ENCODE peak calls at places on chromosomes 1 and 21, in four cellular contexts. G, W, E and S are unnamed samples.

GRCh38 chr1:225813250-225813964 is 3.5 kb downstream of the EPHX1 start:
- DNase-seq in G (peak), W (peak), E (no peak), S (peak)

GRCh38 chr1:10537082-10537766 is 62.5 kb downstream of the PEX14 start:
- DNase-seq in G (no peak), W (no peak), E (no peak), S (no peak)

GRCh38 chr21:36946949-36947371 is 19.5 kb downstream of the HLCS start:
- DNase-seq in G (no peak), W (no peak), E (no peak), S (no peak)

GRCh38 chr1:7991504-7992440 is 30.3 kb downstream of the PARK7 start:
- DNase-seq in G (no peak), W (no peak), E (no peak), S (no peak)

GRCh38 chr1:115958866-115959265 is 17.4 kb upstream of the SLC22A15 start:
- DNase-seq in G (no peak), W (no peak), E (no peak), S (no peak)

GRCh38 chr1:153816283-153816904 is 41.2 kb downstream of the SLC27A3 start:
- DNase-seq in G (no peak), W (no peak), E (no peak), S (no peak)

GRCh38 chr1:202286622-202287097 is 55.1 kb downstream of the UBE2T start:
- DNase-seq in G (no peak), W (no peak), E (no peak), S (peak)

GRCh38 chr1:66261370-66261769 is 272.6 kb upstream of the SGIP1 start:
- DNase-seq in G (no peak), W (no peak), E (no peak), S (no peak)

GRCh38 chr1:41572224-41572623 is 87.7 kb upstream of the EDN2 start:
- DNase-seq in G (no peak), W (no peak), E (no peak), S (no peak)

GRCh38 chr1:25550683-25551310 is 7.4 kb downstream of the LDLRAP1 start:
- DNase-seq in G (no peak), W (no peak), E (no peak), S (peak)

GRCh38 chr1:240086726-240087125 is 5.0 kb upstream of the FMN2 start:
- DNase-seq in G (no peak), W (no peak), E (no peak), S (no peak)

DNA sequence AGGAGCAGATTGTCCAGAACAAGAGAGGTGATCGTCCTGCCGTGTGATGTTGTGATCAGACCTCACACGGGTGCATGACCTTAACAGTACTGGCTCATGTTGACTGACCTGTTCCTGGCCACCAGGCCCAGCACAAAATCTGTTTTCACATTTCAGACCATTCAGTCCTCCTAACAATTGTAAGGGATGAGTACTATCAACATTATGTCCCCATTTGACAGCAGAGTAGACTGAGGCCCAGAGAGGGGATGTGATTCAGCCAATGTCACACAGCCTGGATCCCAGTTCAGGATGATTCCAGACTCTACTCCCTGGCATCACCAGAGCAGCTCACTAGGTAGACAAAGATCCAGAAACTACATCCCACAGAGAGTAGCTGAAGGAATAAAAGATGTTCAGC is 7.4 kb upstream of the TAS1R2 start:
- DNase-seq in G (no peak), W (no peak), E (no peak), S (no peak)
- TF ChIP-seq MYC in G (no peak), W (no peak), E (no peak), S (no peak)

GRCh38 chr1:37634554-37635308 is at the start of gene RSPO1:
- DNase-seq in G (peak), W (peak), E (no peak), S (no peak)
- H3K4me2 ChIP-seq in G (no peak), W (peak), E (no peak), S (no peak)

GRCh38 chr1:204288061-204288588 is 71.6 kb downstream of the PLEKHA6 start:
- DNase-seq in G (no peak), W (peak), E (no peak), S (no peak)
- TF ChIP-seq MYC in G (no peak), W (no peak), E (no peak), S (no peak)

DNA sequence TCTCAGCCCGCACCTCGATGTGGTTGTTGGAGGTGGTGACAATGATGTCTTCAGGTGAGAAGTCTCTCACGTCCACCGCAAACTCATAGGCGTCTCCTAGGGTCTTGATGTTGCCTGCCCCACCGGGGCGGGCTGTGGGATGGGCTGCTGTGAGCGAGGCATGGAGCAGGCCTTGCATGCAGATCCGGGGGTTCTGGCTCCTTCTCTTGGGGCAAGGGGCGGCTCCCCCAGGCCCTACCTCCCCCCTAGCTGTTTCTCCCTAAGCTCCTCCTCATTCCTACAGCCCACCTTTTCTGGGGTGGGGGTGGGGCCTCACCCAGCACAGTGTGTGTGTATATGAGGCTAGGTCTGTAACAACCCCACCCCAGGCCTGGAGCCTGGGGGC is 775 bp downstream of the HSPB7 start:
- DNase-seq in G (no peak), W (no peak), E (no peak), S (no peak)
- H3K4me2 ChIP-seq in G (no peak), W (no peak), E (no peak), S (no peak)

GRCh38 chr1:230165526-230165925 is 98.5 kb downstream of the GALNT2 start:
- DNase-seq in G (no peak), W (no peak), E (no peak), S (no peak)
- TF ChIP-seq MYC in G (no peak), W (no peak), E (no peak), S (no peak)

GRCh38 chr1:234746798-234747196 is 136.8 kb upstream of the IRF2BP2 start:
- DNase-seq in G (no peak), W (no peak), E (no peak), S (no peak)
- H3K4me2 ChIP-seq in G (no peak), W (no peak), E (no peak), S (no peak)